ENCODE peak calls at places on chromosomes 3 and 15, in four cellular contexts. B is aorta, C is lower lobe of right lung, H is psoas muscle. X is an unnamed sample.

GRCh38 chr15:85757939-85758654 is 36.6 kb downstream of the KLHL25 start:
- DNase-seq in C (no peak), H (no peak), B (no peak), X (no peak)

GRCh38 chr3:72319202-72320095 is 528.8 kb downstream of the SHQ1 start:
- DNase-seq in H (no peak), C (no peak), B (no peak), X (no peak)

GRCh38 chr3:42873216-42873982 is 2.3 kb downstream of the CYP8B1 start:
- DNase-seq in H (no peak), B (no peak), C (no peak), X (no peak)

GRCh38 chr15:78714890-78715289 is 73.9 kb upstream of the CHRNB4 start:
- DNase-seq in C (no peak), H (no peak), B (no peak), X (no peak)

GRCh38 chr3:141795719-141796435 is 32.7 kb downstream of the GRK7 start:
- DNase-seq in C (peak; percentile 86), B (peak; percentile 69), H (peak; percentile 70), X (peak; percentile 42)

GRCh38 chr3:48157215-48157840 is 30.9 kb downstream of the CDC25A start:
- DNase-seq in C (peak; percentile 2), H (no peak), B (no peak), X (no peak)

GRCh38 chr3:86251781-86252180 is 739.2 kb downstream of the VGLL3 start:
- DNase-seq in C (no peak), B (no peak), H (no peak), X (no peak)

GRCh38 chr15:56820333-56820732 is 87.0 kb upstream of the ZNF280D start:
- DNase-seq in B (no peak), C (no peak), H (no peak), X (no peak)

GRCh38 chr3:131033480-131034080 is 6.9 kb downstream of the NEK11 start:
- DNase-seq in H (no peak), B (no peak), C (no peak), X (no peak)

GRCh38 chr3:112512320-112512719 is 13.0 kb upstream of the BTLA start:
- DNase-seq in C (no peak), H (no peak), B (no peak), X (no peak)

GRCh38 chr3:186092360-186093070 is 16.4 kb downstream of the ETV5 start:
- DNase-seq in B (no peak), H (no peak), C (no peak), X (no peak)

GRCh38 chr3:132083159-132083558 is 48.3 kb upstream of the CPNE4 start:
- DNase-seq in B (no peak), C (no peak), H (no peak), X (no peak)

GRCh38 chr3:153768559-153769469 is 352.4 kb upstream of the ARHGEF26 start:
- DNase-seq in B (no peak), C (no peak), H (no peak), X (peak; percentile 39)

GRCh38 chr15:67796196-67796699 is 29.1 kb upstream of the SKOR1 start:
- DNase-seq in B (no peak), H (no peak), C (no peak), X (no peak)

GRCh38 chr15:101176625-101177024 is 75.2 kb downstream of the CHSY1 start:
- DNase-seq in H (no peak), B (no peak), C (no peak), X (no peak)
- H3K27ac ChIP-seq in H (peak overlapping the region; percentile 27), B (no peak overlapping the region), C (peak overlapping the region; percentile 48), X (peak overlapping the region; percentile 0)

DNA sequence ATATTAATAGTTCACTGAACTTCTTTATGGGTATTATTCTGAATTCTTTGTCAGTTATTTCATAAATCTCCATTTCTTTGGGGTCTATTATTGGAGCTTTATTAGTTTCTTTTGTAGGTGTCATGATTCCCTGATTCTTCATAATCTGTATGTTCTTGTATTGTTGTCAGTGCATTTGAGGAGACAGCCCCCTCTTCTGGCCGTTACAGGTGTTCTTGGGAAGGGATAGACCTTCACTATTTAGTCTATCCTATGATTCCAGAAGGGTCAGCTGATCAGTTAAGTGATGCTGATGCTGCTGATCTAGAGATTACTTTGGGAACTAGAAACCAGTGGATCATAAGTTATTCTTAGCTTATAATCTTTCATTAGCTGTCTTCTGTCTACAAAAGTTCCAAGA is 34.9 kb downstream of the TMEM39A start:
- DNase-seq in C (no peak), H (no peak), B (no peak), X (no peak)
- H3K9me3 ChIP-seq in C (peaks cover 37% of the 10 kb centered on the region), H (peaks cover 52% of the 10 kb centered on the region), B (peaks cover 5% of the 10 kb centered on the region), X (peaks cover 37% of the 10 kb centered on the region)

DNA sequence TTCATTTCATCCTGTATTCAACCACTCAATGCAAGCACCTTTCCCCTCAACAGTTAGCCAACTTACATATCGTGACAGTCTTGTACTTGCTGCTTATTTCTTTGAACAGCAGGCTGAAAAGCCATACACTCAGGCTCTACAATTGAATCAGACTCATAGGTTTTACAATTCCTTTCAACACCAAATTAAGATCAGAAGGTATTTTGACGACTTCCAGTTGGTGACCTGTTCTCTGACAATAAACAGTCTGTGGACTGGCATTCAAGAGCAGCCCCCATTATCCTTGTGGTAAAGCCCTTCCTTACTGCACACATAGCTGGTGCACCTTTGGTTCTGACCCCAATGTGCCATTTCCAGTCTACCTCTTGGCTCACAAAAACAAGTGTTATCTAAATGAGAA is 140.0 kb upstream of the MB21D2 start:
- DNase-seq in H (no peak), C (no peak), B (no peak), X (no peak)
- H3K27ac ChIP-seq in H (no peak overlapping the region), C (no peak overlapping the region), B (no peak overlapping the region), X (no peak overlapping the region)

DNA sequence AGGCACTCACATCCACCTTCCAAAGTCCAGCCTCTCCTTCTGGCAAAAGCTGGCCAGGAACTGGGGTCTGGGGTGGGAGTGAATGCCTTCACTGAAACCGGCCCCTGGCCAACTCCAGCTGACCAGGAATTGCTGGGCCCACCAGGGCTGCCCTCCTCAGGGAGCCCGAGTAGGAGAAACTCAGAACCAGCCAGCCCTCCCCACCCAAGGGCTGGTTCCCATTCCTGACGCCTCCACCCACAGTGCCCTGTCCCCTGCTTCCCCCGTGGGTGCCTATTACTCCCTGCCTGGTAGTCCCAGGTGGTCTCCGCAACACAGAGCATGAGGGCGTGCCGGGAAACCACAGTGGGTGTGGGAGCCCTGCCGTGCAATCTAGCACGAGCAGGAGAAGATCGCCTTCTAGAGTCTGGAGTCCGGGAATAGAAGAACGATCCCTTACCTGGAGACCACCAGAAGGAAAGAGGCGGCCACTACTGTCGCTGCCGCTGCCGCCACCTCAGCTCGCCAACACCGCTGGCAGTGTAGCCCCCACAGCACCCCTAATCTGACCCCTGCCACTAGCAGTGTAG is 178.8 kb downstream of the POTEB3 start:
- DNase-seq in C (peak; percentile 56), B (peak; percentile 40), H (peak; percentile 14), X (no peak)
- H3K9me3 ChIP-seq in C (no peaks in the 10 kb centered on the region), B (no peaks in the 10 kb centered on the region), H (no peaks in the 10 kb centered on the region), X (no peaks in the 10 kb centered on the region)

DNA sequence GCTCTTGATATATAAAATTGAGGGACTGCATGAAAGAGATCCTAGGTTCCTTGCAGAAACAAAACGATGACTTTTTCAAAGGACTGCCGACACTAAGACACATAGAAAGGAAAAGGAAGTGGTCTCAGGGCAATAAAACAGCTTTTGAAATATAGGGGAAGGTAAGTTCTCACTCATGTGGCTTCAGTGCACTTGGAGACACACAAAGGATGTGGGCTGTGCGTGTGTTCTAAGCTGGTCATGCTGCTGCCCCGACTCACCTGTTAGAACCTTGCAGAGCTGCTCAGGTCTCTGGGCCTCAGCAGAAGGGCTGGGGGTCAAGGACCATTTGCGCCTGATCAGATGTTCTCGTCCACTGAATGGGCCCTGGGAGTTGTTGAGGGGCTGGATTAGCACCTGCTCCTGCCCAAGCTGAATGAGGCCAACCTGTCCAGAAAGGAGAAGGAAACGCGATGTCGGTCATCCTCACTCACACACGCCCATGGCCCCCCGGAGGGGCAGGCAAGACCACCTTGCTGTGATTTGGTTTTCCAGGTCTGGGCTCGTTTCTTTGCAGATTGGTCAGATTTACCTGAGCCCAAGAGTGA is 11.1 kb downstream of the ADAMTS17 start:
- DNase-seq in H (no peak), B (no peak), C (no peak), X (no peak)
- H3K27ac ChIP-seq in H (no peak overlapping the region), B (no peak overlapping the region), C (no peak overlapping the region), X (no peak overlapping the region)

GRCh38 chr3:98972155-98972554 is 70.7 kb upstream of the DCBLD2 start:
- DNase-seq in H (no peak), C (no peak), B (no peak), X (no peak)
- H3K9me3 ChIP-seq in H (no peaks in the 10 kb centered on the region), C (no peaks in the 10 kb centered on the region), B (no peaks in the 10 kb centered on the region), X (no peaks in the 10 kb centered on the region)

GRCh38 chr3:159798951-159799350 is 189.7 kb upstream of the IL12A start:
- DNase-seq in B (no peak), C (no peak), H (no peak), X (no peak)
- H3K27ac ChIP-seq in B (peak overlapping the region; percentile 61), C (peak overlapping the region; percentile 79), H (no peak overlapping the region), X (peak overlapping the region; percentile 75)

X was measured in transverse colon.